ENCODE peak calls at places on chromosome 11, in six cellular contexts. H is choroid plexus epithelial cell; S is GM23338; L is heart right ventricle; W is activated CD4-positive, CD25-positive, alpha-beta regulatory T cell treated with anti-CD3 and anti-CD28 coated beads, Interleukin-2, amount 50 U/mL, for 72 hours; T is brain microvascular endothelial cell. U is an unnamed sample.

GRCh38 chr11:77124488-77124887 is 3.6 kb upstream of the MYO7A start:
- DNase-seq in T (no peak), L (no peak), W (no peak), H (no peak), S (no peak), U (no peak)

GRCh38 chr11:127627629-127628462 is 627.3 kb upstream of the KIRREL3 start:
- DNase-seq in S (no peak), L (no peak), H (no peak), T (no peak), W (no peak), U (no peak)

GRCh38 chr11:1733716-1734351 is 16.6 kb downstream of the IFITM10 start:
- DNase-seq in W (no peak), S (no peak), H (no peak), L (no peak), T (no peak), U (no peak)

GRCh38 chr11:74678591-74679512 is 52.4 kb downstream of the CHRDL2 start:
- DNase-seq in W (peak), H (no peak), S (no peak), T (no peak), L (no peak), U (no peak)

GRCh38 chr11:66332371-66333219 is 3.6 kb downstream of the RIN1 start:
- DNase-seq in S (no peak), L (no peak), T (no peak), H (no peak), W (no peak), U (no peak)

GRCh38 chr11:34313099-34313517 is 44.7 kb downstream of the ABTB2 start:
- DNase-seq in H (no peak), T (no peak), L (peak), S (peak), W (no peak), U (peak)

GRCh38 chr11:6210274-6210955 is 5.1 kb downstream of the C11orf42 start:
- DNase-seq in T (no peak), H (peak), S (no peak), W (no peak), L (no peak), U (no peak)

GRCh38 chr11:97743205-97743742 is 1277.5 kb upstream of the CNTN5 start:
- DNase-seq in H (peak), W (no peak), T (peak), L (no peak), S (no peak), U (no peak)

GRCh38 chr11:74909363-74909762 is 39.5 kb downstream of the XRRA1 start:
- DNase-seq in L (no peak), H (no peak), T (no peak), S (no peak), W (no peak), U (no peak)

GRCh38 chr11:57597461-57597892 is at the start of gene SERPING1:
- DNase-seq in S (peak), W (no peak), T (no peak), H (peak), L (peak), U (no peak)

GRCh38 chr11:19511413-19512183 is 201.0 kb upstream of the NAV2 start:
- DNase-seq in H (peak), L (peak), S (no peak), W (no peak), T (no peak), U (no peak)

GRCh38 chr11:118321386-118322082 is 17.0 kb downstream of the CD3E start:
- DNase-seq in H (no peak), L (no peak), T (no peak), S (no peak), W (peak), U (no peak)

GRCh38 chr11:119100246-119100959 is 1.2 kb downstream of the DPAGT1 start:
- DNase-seq in S (peak), L (no peak), T (peak), W (no peak), H (peak), U (no peak)